ENCODE peak calls at places on chromosomes 1 and 21, in eight cellular contexts. One of them, this sample, is unnamed. For H3K36me3, the result is how much of the 10 kb centered on the place peaks cover.

GRCh38 chr1:229943988-229944743 is 122.9 kb upstream of the GALNT2 start:
- DNase-seq in mucosa of descending colon: no peak
- DNase-seq in fibroblast of lung: no peak
- DNase-seq in astrocyte: no peak
- DNase-seq in heart left ventricle: no peak
- DNase-seq in tibial nerve: no peak
- DNase-seq in ascending aorta: no peak
- DNase-seq in sigmoid colon: no peak
- DNase-seq in this sample: no peak

GRCh38 chr1:156749429-156750118 is 1.9 kb downstream of the HDGF start:
- DNase-seq in mucosa of descending colon: peak
- DNase-seq in fibroblast of lung: no peak
- DNase-seq in astrocyte: no peak
- DNase-seq in heart left ventricle: no peak
- DNase-seq in tibial nerve: no peak
- DNase-seq in ascending aorta: no peak
- DNase-seq in sigmoid colon: no peak
- DNase-seq in this sample: peak

GRCh38 chr1:177948336-177948972 is 21.4 kb downstream of the SEC16B start:
- DNase-seq in mucosa of descending colon: no peak
- DNase-seq in fibroblast of lung: peak
- DNase-seq in astrocyte: peak
- DNase-seq in heart left ventricle: peak
- DNase-seq in tibial nerve: peak
- DNase-seq in ascending aorta: no peak
- DNase-seq in sigmoid colon: peak
- DNase-seq in this sample: peak

GRCh38 chr1:32972814-32973428 is 8.3 kb upstream of the RNF19B start:
- DNase-seq in mucosa of descending colon: peak
- DNase-seq in fibroblast of lung: peak
- DNase-seq in astrocyte: peak
- DNase-seq in heart left ventricle: peak
- DNase-seq in tibial nerve: no peak
- DNase-seq in ascending aorta: no peak
- DNase-seq in sigmoid colon: peak
- DNase-seq in this sample: peak

GRCh38 chr1:91764471-91765115 is 121.4 kb downstream of the TGFBR3 start:
- DNase-seq in mucosa of descending colon: no peak
- DNase-seq in fibroblast of lung: no peak
- DNase-seq in astrocyte: no peak
- DNase-seq in heart left ventricle: no peak
- DNase-seq in tibial nerve: no peak
- DNase-seq in ascending aorta: no peak
- DNase-seq in sigmoid colon: peak
- DNase-seq in this sample: no peak

GRCh38 chr1:14067686-14068085 is 367.7 kb downstream of the PRDM2 start:
- DNase-seq in mucosa of descending colon: no peak
- DNase-seq in fibroblast of lung: no peak
- DNase-seq in astrocyte: no peak
- DNase-seq in heart left ventricle: no peak
- DNase-seq in tibial nerve: no peak
- DNase-seq in ascending aorta: no peak
- DNase-seq in sigmoid colon: no peak
- DNase-seq in this sample: no peak

GRCh38 chr1:97123717-97124446 is 402.3 kb downstream of the PTBP2 start:
- DNase-seq in mucosa of descending colon: no peak
- DNase-seq in fibroblast of lung: peak
- DNase-seq in astrocyte: no peak
- DNase-seq in heart left ventricle: no peak
- DNase-seq in tibial nerve: no peak
- DNase-seq in ascending aorta: no peak
- DNase-seq in sigmoid colon: no peak
- DNase-seq in this sample: no peak

GRCh38 chr1:165364432-165365133 is 8.1 kb upstream of the LMX1A start:
- DNase-seq in mucosa of descending colon: peak
- DNase-seq in fibroblast of lung: no peak
- DNase-seq in astrocyte: no peak
- DNase-seq in heart left ventricle: no peak
- DNase-seq in tibial nerve: peak
- DNase-seq in ascending aorta: no peak
- DNase-seq in sigmoid colon: peak
- DNase-seq in this sample: peak

GRCh38 chr1:162285149-162285561 is 91.5 kb downstream of the SPATA46 start:
- DNase-seq in mucosa of descending colon: peak
- DNase-seq in fibroblast of lung: peak
- DNase-seq in astrocyte: peak
- DNase-seq in heart left ventricle: peak
- DNase-seq in tibial nerve: no peak
- DNase-seq in ascending aorta: no peak
- DNase-seq in sigmoid colon: no peak
- DNase-seq in this sample: peak

GRCh38 chr21:29098156-29098555 is 24.7 kb upstream of the CCT8 start:
- DNase-seq in mucosa of descending colon: no peak
- DNase-seq in fibroblast of lung: no peak
- DNase-seq in astrocyte: no peak
- DNase-seq in heart left ventricle: no peak
- DNase-seq in tibial nerve: no peak
- DNase-seq in ascending aorta: no peak
- DNase-seq in sigmoid colon: no peak
- DNase-seq in this sample: no peak

GRCh38 chr21:45308211-45309068 is 20.7 kb upstream of the POFUT2 start:
- DNase-seq in mucosa of descending colon: peak
- DNase-seq in fibroblast of lung: peak
- DNase-seq in astrocyte: peak
- DNase-seq in heart left ventricle: no peak
- DNase-seq in tibial nerve: no peak
- DNase-seq in ascending aorta: peak
- DNase-seq in sigmoid colon: peak
- DNase-seq in this sample: no peak

GRCh38 chr1:153347856-153348255 is 785 bp downstream of the PGLYRP4 start:
- DNase-seq in mucosa of descending colon: no peak
- DNase-seq in fibroblast of lung: no peak
- DNase-seq in astrocyte: no peak
- DNase-seq in heart left ventricle: no peak
- DNase-seq in tibial nerve: no peak
- DNase-seq in ascending aorta: no peak
- DNase-seq in sigmoid colon: no peak
- DNase-seq in this sample: no peak

GRCh38 chr1:47257224-47257623 is 25.2 kb upstream of the TAL1 start:
- DNase-seq in mucosa of descending colon: no peak
- DNase-seq in fibroblast of lung: peak
- DNase-seq in astrocyte: no peak
- DNase-seq in heart left ventricle: no peak
- DNase-seq in tibial nerve: no peak
- DNase-seq in ascending aorta: no peak
- DNase-seq in sigmoid colon: no peak
- DNase-seq in this sample: no peak

GRCh38 chr1:22841142-22841541 is 130.5 kb downstream of the EPHB2 start:
- DNase-seq in mucosa of descending colon: no peak
- DNase-seq in fibroblast of lung: no peak
- DNase-seq in astrocyte: no peak
- DNase-seq in heart left ventricle: no peak
- DNase-seq in tibial nerve: no peak
- DNase-seq in ascending aorta: no peak
- DNase-seq in sigmoid colon: no peak
- DNase-seq in this sample: no peak

GRCh38 chr1:179017383-179018326 is 8.0 kb upstream of the FAM20B start:
- DNase-seq in mucosa of descending colon: no peak
- DNase-seq in fibroblast of lung: peak
- DNase-seq in astrocyte: no peak
- DNase-seq in heart left ventricle: no peak
- DNase-seq in tibial nerve: no peak
- DNase-seq in ascending aorta: no peak
- DNase-seq in sigmoid colon: peak
- DNase-seq in this sample: peak

GRCh38 chr21:45889961-45890360 is 91.6 kb upstream of the COL6A1 start:
- DNase-seq in mucosa of descending colon: peak
- DNase-seq in fibroblast of lung: no peak
- DNase-seq in astrocyte: no peak
- DNase-seq in heart left ventricle: no peak
- DNase-seq in tibial nerve: no peak
- DNase-seq in ascending aorta: no peak
- DNase-seq in sigmoid colon: no peak
- DNase-seq in this sample: no peak

GRCh38 chr1:72777918-72778317 is 495.6 kb upstream of the NEGR1 start:
- DNase-seq in mucosa of descending colon: no peak
- DNase-seq in fibroblast of lung: peak
- DNase-seq in astrocyte: peak
- DNase-seq in heart left ventricle: no peak
- DNase-seq in tibial nerve: no peak
- DNase-seq in ascending aorta: no peak
- DNase-seq in sigmoid colon: no peak
- DNase-seq in this sample: no peak

GRCh38 chr1:94063379-94063778 is 57.6 kb downstream of the ABCA4 start:
- DNase-seq in mucosa of descending colon: no peak
- DNase-seq in fibroblast of lung: peak
- DNase-seq in astrocyte: peak
- DNase-seq in heart left ventricle: peak
- DNase-seq in tibial nerve: peak
- DNase-seq in ascending aorta: no peak
- DNase-seq in sigmoid colon: peak
- DNase-seq in this sample: peak

GRCh38 chr1:33327587-33328325 is 6.9 kb upstream of the A3GALT2 start:
- DNase-seq in mucosa of descending colon: no peak
- DNase-seq in fibroblast of lung: peak
- DNase-seq in astrocyte: peak
- DNase-seq in heart left ventricle: peak
- DNase-seq in tibial nerve: no peak
- DNase-seq in ascending aorta: no peak
- DNase-seq in sigmoid colon: peak
- DNase-seq in this sample: peak

DNA sequence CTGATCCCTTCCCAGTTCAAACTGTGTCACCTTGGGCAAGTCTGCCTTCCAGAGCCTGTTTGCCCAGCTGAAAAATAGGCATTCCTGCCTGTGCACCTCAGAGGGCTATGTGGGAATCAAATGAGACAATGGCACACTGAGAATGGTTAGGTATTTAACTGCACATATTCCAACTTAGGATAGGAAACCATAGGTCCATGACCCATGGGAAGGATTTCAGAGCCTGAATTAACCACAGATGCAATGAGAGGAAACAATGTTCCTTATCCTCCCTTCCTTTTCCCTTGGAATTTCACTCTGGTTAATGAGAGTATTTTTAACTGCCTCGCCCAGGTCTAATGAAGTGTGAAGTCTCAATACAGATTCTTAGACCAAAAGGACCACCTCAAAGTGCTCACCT is 12.7 kb downstream of the PAFAH2 start:
- DNase-seq in mucosa of descending colon: no peak
- DNase-seq in fibroblast of lung: no peak
- DNase-seq in astrocyte: no peak
- DNase-seq in heart left ventricle: no peak
- DNase-seq in tibial nerve: no peak
- DNase-seq in ascending aorta: no peak
- DNase-seq in sigmoid colon: no peak
- DNase-seq in this sample: no peak
- H3K36me3 ChIP-seq in mucosa of descending colon: under half
- H3K36me3 ChIP-seq in fibroblast of lung: under half
- H3K36me3 ChIP-seq in astrocyte: under half
- H3K36me3 ChIP-seq in heart left ventricle: half or more
- H3K36me3 ChIP-seq in tibial nerve: under half
- H3K36me3 ChIP-seq in ascending aorta: half or more
- H3K36me3 ChIP-seq in sigmoid colon: half or more
- H3K36me3 ChIP-seq in this sample: under half

DNA sequence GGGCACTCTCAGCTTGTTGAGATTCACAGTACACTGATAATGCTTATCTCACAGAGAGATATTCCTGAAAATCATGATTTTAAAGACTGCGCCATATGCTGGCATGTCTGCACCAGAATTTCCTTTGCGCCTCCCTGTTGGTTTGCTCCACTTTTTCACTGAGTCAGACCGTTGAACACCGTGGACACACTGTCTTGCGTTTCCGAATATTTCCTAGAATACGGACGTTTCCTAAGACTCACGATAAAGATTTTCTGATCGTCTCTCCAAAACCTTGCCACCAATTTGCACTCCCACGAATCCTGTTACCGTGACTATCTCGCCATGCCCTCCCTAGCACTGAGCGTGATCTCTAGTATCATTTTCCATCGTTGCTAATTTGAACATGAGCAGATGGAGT is 467 bp upstream of the C1orf115 start:
- DNase-seq in mucosa of descending colon: no peak
- DNase-seq in fibroblast of lung: no peak
- DNase-seq in astrocyte: no peak
- DNase-seq in heart left ventricle: no peak
- DNase-seq in tibial nerve: no peak
- DNase-seq in ascending aorta: no peak
- DNase-seq in sigmoid colon: no peak
- DNase-seq in this sample: no peak
- TF ChIP-seq CTCF in mucosa of descending colon: no peak
- TF ChIP-seq CTCF in fibroblast of lung: no peak
- TF ChIP-seq CTCF in astrocyte: no peak
- TF ChIP-seq CTCF in heart left ventricle: no peak
- TF ChIP-seq CTCF in tibial nerve: no peak
- TF ChIP-seq CTCF in ascending aorta: no peak
- TF ChIP-seq CTCF in sigmoid colon: no peak
- TF ChIP-seq CTCF in this sample: no peak

GRCh38 chr1:225776294-225776693 is 1.3 kb upstream of the SRP9 start:
- DNase-seq in mucosa of descending colon: no peak
- DNase-seq in fibroblast of lung: no peak
- DNase-seq in astrocyte: no peak
- DNase-seq in heart left ventricle: no peak
- DNase-seq in tibial nerve: no peak
- DNase-seq in ascending aorta: no peak
- DNase-seq in sigmoid colon: no peak
- DNase-seq in this sample: no peak
- H3K4me3 ChIP-seq in mucosa of descending colon: no peak
- H3K4me3 ChIP-seq in fibroblast of lung: no peak
- H3K4me3 ChIP-seq in astrocyte: no peak
- H3K4me3 ChIP-seq in heart left ventricle: no peak
- H3K4me3 ChIP-seq in tibial nerve: no peak
- H3K4me3 ChIP-seq in ascending aorta: no peak
- H3K4me3 ChIP-seq in sigmoid colon: no peak
- H3K4me3 ChIP-seq in this sample: no peak

DNA sequence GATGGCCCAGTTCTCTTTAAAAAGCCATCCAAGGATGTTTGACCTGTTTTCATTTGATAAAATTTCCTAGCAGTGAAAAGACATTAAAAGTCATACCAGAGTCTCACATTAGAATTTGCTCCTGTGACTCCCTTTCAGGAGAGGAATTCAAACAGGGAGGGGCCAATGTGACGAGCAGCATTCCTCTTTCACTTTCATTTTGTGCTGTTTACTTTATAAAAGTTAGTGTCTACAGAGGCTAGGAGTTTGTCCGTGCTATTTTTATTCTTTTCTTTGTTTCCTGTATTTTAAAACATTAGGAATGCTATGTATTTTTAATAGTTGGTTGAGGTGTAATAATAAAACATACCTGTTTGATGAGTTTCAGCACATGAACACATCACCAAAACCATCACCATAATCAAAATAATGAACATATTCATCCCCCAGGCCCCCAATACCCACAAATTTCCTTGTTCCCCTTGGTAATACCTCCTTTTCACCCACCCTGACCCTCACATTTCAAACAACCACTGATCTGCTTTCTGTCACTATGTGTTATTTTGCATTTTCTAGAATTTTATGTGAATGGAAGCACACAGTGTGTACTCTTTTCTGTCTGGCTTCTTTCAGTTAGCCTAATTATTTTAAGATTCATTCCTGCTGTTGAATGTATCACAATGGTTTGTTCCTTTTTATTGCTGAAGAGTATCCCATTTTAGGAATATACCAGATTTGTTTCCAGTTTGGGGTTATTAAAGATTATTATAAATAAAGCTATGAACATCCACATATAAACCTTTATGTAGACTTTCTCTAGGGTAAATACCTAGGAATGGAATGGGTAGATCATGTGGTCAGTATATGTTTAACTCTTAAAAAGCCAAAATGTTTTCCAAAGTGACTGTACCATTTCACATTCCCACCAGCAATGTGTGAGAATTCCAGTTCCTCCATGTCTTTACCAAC is 129.5 kb downstream of the TENT5C start:
- DNase-seq in mucosa of descending colon: no peak
- DNase-seq in fibroblast of lung: peak
- DNase-seq in astrocyte: peak
- DNase-seq in heart left ventricle: peak
- DNase-seq in tibial nerve: peak
- DNase-seq in ascending aorta: no peak
- DNase-seq in sigmoid colon: no peak
- DNase-seq in this sample: peak
- H3K36me3 ChIP-seq in mucosa of descending colon: under half
- H3K36me3 ChIP-seq in fibroblast of lung: under half
- H3K36me3 ChIP-seq in astrocyte: under half
- H3K36me3 ChIP-seq in heart left ventricle: under half
- H3K36me3 ChIP-seq in tibial nerve: under half
- H3K36me3 ChIP-seq in ascending aorta: under half
- H3K36me3 ChIP-seq in sigmoid colon: under half
- H3K36me3 ChIP-seq in this sample: under half

This sample was measured in PC-3.